ENCODE peak calls at places on chromosomes 4 and X, in six cellular contexts. D, X, I, J, Z and S are unnamed samples.

GRCh38 chrX:39886282-39886681 is 211.5 kb downstream of the BCOR start:
- DNase-seq in J (no peak), D (no peak), X (no peak), I (peak; percentile 52), Z (no peak), S (no peak)

GRCh38 chr4:73589261-73589847 is 30.9 kb downstream of the RASSF6 start:
- DNase-seq in J (peak; percentile 46), X (peak; percentile 97), D (no peak), I (no peak), Z (peak; percentile 81), S (peak; percentile 92)

GRCh38 chrX:136168929-136169735 is 21.8 kb downstream of the FHL1 start:
- DNase-seq in I (no peak), J (peak; percentile 81), Z (peak; percentile 96), X (peak; percentile 53), D (no peak), S (peak; percentile 95)

GRCh38 chr4:40455340-40455902 is 120.3 kb downstream of the CHRNA9 start:
- DNase-seq in D (no peak), J (no peak), Z (no peak), X (peak; percentile 87), I (no peak), S (no peak)

GRCh38 chr4:65645185-65645584 is 25.1 kb downstream of the EPHA5 start:
- DNase-seq in I (no peak), D (no peak), Z (peak; percentile 14), X (peak; percentile 50), J (no peak), S (peak; percentile 71)

GRCh38 chr4:52052475-52052780 is 1.3 kb downstream of the SPATA18 start:
- DNase-seq in J (no peak), Z (peak; percentile 30), I (no peak), D (no peak), X (peak; percentile 45), S (peak; percentile 28)

GRCh38 chrX:12887767-12888166 is 18.7 kb upstream of the TLR8 start:
- DNase-seq in J (no peak), I (no peak), X (no peak), D (no peak), Z (no peak), S (no peak)

GRCh38 chr4:184471872-184472539 is 2.3 kb downstream of the IRF2 start:
- DNase-seq in X (peak; percentile 30), I (no peak), D (peak; percentile 40), J (peak; percentile 32), Z (peak; percentile 24), S (peak; percentile 49)

GRCh38 chr4:38782452-38783108 is at the start of gene TLR10:
- DNase-seq in J (peak; percentile 71), Z (peak; percentile 40), I (no peak), D (peak; percentile 43), X (peak; percentile 53), S (peak; percentile 69)

GRCh38 chr4:1870578-1871443 is at the start of gene NSD2:
- DNase-seq in I (peak; percentile 89), D (peak; percentile 92), X (peak; percentile 60), J (peak; percentile 96), Z (peak; percentile 87), S (peak; percentile 81)

GRCh38 chrX:69221239-69222102 is 56.2 kb upstream of the PJA1 start:
- DNase-seq in D (no peak), X (no peak), I (no peak), J (no peak), Z (no peak), S (no peak)

GRCh38 chr4:153131478-153132069 is 72.7 kb upstream of the TRIM2 start:
- DNase-seq in I (no peak), Z (peak; percentile 73), X (no peak), J (no peak), D (no peak), S (no peak)

GRCh38 chr4:4923208-4923607 is 63.7 kb downstream of the MSX1 start:
- DNase-seq in J (no peak), I (no peak), D (no peak), X (no peak), Z (no peak), S (no peak)

GRCh38 chr4:5774416-5775056 is 63.5 kb downstream of the EVC start:
- DNase-seq in Z (no peak), X (no peak), I (no peak), D (no peak), J (no peak), S (no peak)

GRCh38 chrX:67104982-67105757 is 438.7 kb upstream of the AR start:
- DNase-seq in I (no peak), Z (no peak), D (no peak), X (no peak), J (no peak), S (no peak)

GRCh38 chr4:54660145-54660535 is 2.4 kb downstream of the KIT start:
- DNase-seq in J (no peak), Z (no peak), D (no peak), X (peak; percentile 32), I (no peak), S (no peak)

GRCh38 chr4:115711575-115711974 is 598.2 kb upstream of the NDST4 start:
- DNase-seq in J (no peak), I (no peak), X (no peak), Z (no peak), D (no peak), S (no peak)

GRCh38 chrX:150347471-150347870 is 15.6 kb upstream of the MAMLD1 start:
- DNase-seq in J (no peak), I (no peak), D (no peak), X (no peak), Z (no peak), S (no peak)

GRCh38 chr4:182271731-182272525 is 28.7 kb downstream of the TENM3 start:
- DNase-seq in X (no peak), D (no peak), I (no peak), J (no peak), Z (no peak), S (peak; percentile 30)

GRCh38 chrX:135256923-135257322 is 5.1 kb downstream of the ETDA start:
- DNase-seq in X (no peak), I (no peak), J (no peak), Z (no peak), D (no peak), S (no peak)

GRCh38 chr4:6924361-6924779 is 14.7 kb downstream of the TBC1D14 start:
- DNase-seq in X (no peak), I (no peak), Z (no peak), D (no peak), J (no peak), S (no peak)

GRCh38 chrX:24148535-24149345 is 789 bp upstream of the ZFX start:
- DNase-seq in Z (peak; percentile 90), X (no peak), D (no peak), I (peak; percentile 73), J (peak; percentile 53), S (peak; percentile 77)

GRCh38 chr4:181592221-181592745 is 650.9 kb upstream of the TENM3 start:
- DNase-seq in J (no peak), Z (peak; percentile 22), X (no peak), I (no peak), D (no peak), S (no peak)

GRCh38 chr4:138291431-138291830 is 49.3 kb upstream of the SLC7A11 start:
- DNase-seq in Z (peak; percentile 35), J (no peak), I (no peak), X (no peak), D (no peak), S (no peak)

GRCh38 chrX:68807818-68808217 is 21.0 kb upstream of the EFNB1 start:
- DNase-seq in I (no peak), D (no peak), X (peak; percentile 33), J (no peak), Z (peak; percentile 12), S (peak; percentile 33)

GRCh38 chrX:24241822-24242648 is 71.8 kb downstream of the SUPT20HL2 start:
- DNase-seq in Z (peak; percentile 18), J (peak; percentile 47), X (peak; percentile 22), I (no peak), D (no peak), S (peak; percentile 53)

GRCh38 chr4:138217567-138217966 is 24.6 kb downstream of the SLC7A11 start:
- DNase-seq in X (no peak), J (no peak), D (no peak), Z (no peak), I (no peak), S (no peak)

GRCh38 chrX:8748855-8749254 is 16.9 kb upstream of the ANOS1 start:
- DNase-seq in Z (peak; percentile 22), X (peak; percentile 36), I (no peak), D (no peak), J (peak; percentile 48), S (peak; percentile 10)

GRCh38 chr4:81052119-81053068 is 21.9 kb downstream of the BMP3 start:
- DNase-seq in X (peak; percentile 54), D (peak; percentile 79), J (peak; percentile 57), Z (peak; percentile 50), I (peak; percentile 80), S (peak; percentile 78)

GRCh38 chrX:132622130-132622529 is 133.3 kb upstream of the MBNL3 start:
- DNase-seq in I (no peak), X (peak; percentile 51), Z (peak; percentile 5), J (no peak), D (no peak), S (peak; percentile 57)

GRCh38 chrX:19386679-19387078 is 43.0 kb downstream of the PDHA1 start:
- DNase-seq in X (no peak), J (no peak), D (no peak), I (no peak), Z (no peak), S (no peak)